ENCODE peak calls at places on chromosomes 11 and 22, in four cellular contexts. C is fibroblast of lung, U is upper lobe of right lung, Y is tibial nerve. O is an unnamed sample.

GRCh38 chr11:115324569-115325432 is 179.4 kb downstream of the CADM1 start:
- DNase-seq in C (peak; percentile 78), U (no peak), Y (peak; percentile 22), O (no peak)

GRCh38 chr11:69397732-69398131 is 83.7 kb upstream of the LINC01488 start:
- DNase-seq in C (no peak), U (no peak), Y (no peak), O (no peak)

GRCh38 chr11:34654491-34655334 is 33.8 kb downstream of the EHF start:
- DNase-seq in C (peak; percentile 90), U (peak; percentile 88), Y (peak; percentile 64), O (no peak)

GRCh38 chr11:69170704-69171103 is 15.0 kb downstream of the SMIM38 start:
- DNase-seq in C (no peak), U (peak; percentile 61), Y (no peak), O (no peak)

GRCh38 chr22:39381009-39381755 is 18.4 kb upstream of the TAB1 start:
- DNase-seq in C (no peak), U (no peak), Y (no peak), O (no peak)

GRCh38 chr11:2315395-2316168 is 13.8 kb downstream of the TSPAN32 start:
- DNase-seq in C (no peak), U (peak; percentile 63), Y (no peak), O (peak; percentile 39)

GRCh38 chr22:24736526-24737050 is 37.9 kb downstream of the PIWIL3 start:
- DNase-seq in C (no peak), U (no peak), Y (no peak), O (no peak)

GRCh38 chr11:111777094-111778046 is 11.2 kb upstream of the PPP2R1B start:
- DNase-seq in C (peak; percentile 91), U (no peak), Y (peak; percentile 46), O (peak; percentile 49)

GRCh38 chr22:28222976-28223375 is 303.9 kb upstream of the PITPNB start:
- DNase-seq in C (no peak), U (no peak), Y (no peak), O (no peak)

GRCh38 chr11:92391866-92392265 is 167.2 kb downstream of the FAT3 start:
- DNase-seq in C (no peak), U (no peak), Y (no peak), O (no peak)

GRCh38 chr22:31277741-31278642 is 14.3 kb downstream of the PIK3IP1 start:
- DNase-seq in C (no peak), U (no peak), Y (no peak), O (no peak)

GRCh38 chr22:40757071-40757470 is 62.1 kb downstream of the SLC25A17 start:
- DNase-seq in C (no peak), U (no peak), Y (no peak), O (no peak)

GRCh38 chr11:100855466-100856067 is 168.5 kb downstream of the ARHGAP42 start:
- DNase-seq in C (peak; percentile 79), U (no peak), Y (no peak), O (no peak)

GRCh38 chr22:32175751-32176644 is 16.9 kb upstream of the C22orf42 start:
- DNase-seq in C (no peak), U (no peak), Y (no peak), O (no peak)

GRCh38 chr11:100908746-100909145 is 220.9 kb downstream of the PGR start:
- DNase-seq in C (no peak), U (no peak), Y (no peak), O (no peak)

O was measured in uterus.